ENCODE peak calls at places on chromosomes 11 and 22, in eight cellular contexts. M is heart left ventricle, Q is A549, E is HepG2, K is fibroblast of lung, V is sigmoid colon, C is tibial artery, Z is DND-41. D is an unnamed sample.

GRCh38 chr11:116427903-116428637 is 344.7 kb downstream of the BUD13 start:
- DNase-seq in V (no peak), Q (no peak), M (no peak), K (no peak), Z (no peak), E (peak; percentile 95), C (no peak), D (no peak)

GRCh38 chr11:37905707-37906417 is 1307.8 kb upstream of the RAG2 start:
- DNase-seq in M (no peak), Z (no peak), E (no peak), Q (no peak), C (no peak), K (no peak), V (no peak), D (peak; percentile 26)

GRCh38 chr11:90453525-90453924 is 230.7 kb upstream of the CHORDC1 start:
- DNase-seq in V (no peak), M (no peak), C (no peak), K (no peak), Q (no peak), E (no peak), Z (no peak), D (no peak)

GRCh38 chr11:3970101-3970500 is 114.6 kb downstream of the STIM1 start:
- DNase-seq in C (no peak), V (no peak), Q (no peak), K (no peak), Z (no peak), E (no peak), M (no peak), D (no peak)

GRCh38 chr22:27802389-27803079 is 978 bp upstream of the MN1 start:
- DNase-seq in C (no peak), K (no peak), E (no peak), M (peak; percentile 65), Q (no peak), V (no peak), Z (no peak), D (no peak)

GRCh38 chr22:27139935-27140493 is 482.6 kb downstream of the MIAT start:
- DNase-seq in Z (no peak), C (peak; percentile 58), M (no peak), E (no peak), K (peak; percentile 60), Q (peak; percentile 45), V (peak; percentile 75), D (peak; percentile 39)

GRCh38 chr11:84817998-84818397 is 809.1 kb downstream of the DLG2 start:
- DNase-seq in E (no peak), Q (no peak), V (no peak), Z (no peak), K (peak; percentile 17), M (no peak), C (no peak), D (peak; percentile 27)

GRCh38 chr11:67369801-67370284 is 3.6 kb downstream of the CLCF1 start:
- DNase-seq in E (no peak), K (no peak), C (no peak), Z (no peak), Q (no peak), V (peak; percentile 80), M (no peak), D (no peak)

GRCh38 chr11:56331861-56332491 is 13.9 kb upstream of the OR8K1 start:
- DNase-seq in C (no peak), V (no peak), Z (no peak), K (no peak), M (peak; percentile 53), E (no peak), Q (no peak), D (no peak)

GRCh38 chr11:15568440-15568839 is 453.7 kb downstream of the INSC start:
- DNase-seq in E (no peak), M (no peak), C (no peak), Q (no peak), K (no peak), V (no peak), Z (no peak), D (no peak)

GRCh38 chr11:134679592-134679991 is 267.6 kb upstream of the B3GAT1 start:
- DNase-seq in K (no peak), Q (no peak), E (no peak), V (peak; percentile 29), M (no peak), Z (no peak), C (no peak), D (no peak)

GRCh38 chr22:40920526-40920925 is 30.7 kb upstream of the RBX1 start:
- DNase-seq in C (no peak), M (no peak), V (no peak), E (no peak), Z (no peak), K (no peak), Q (no peak), D (no peak)

GRCh38 chr22:50626856-50627451 is 998 bp downstream of the ARSA start:
- DNase-seq in Q (no peak), C (no peak), E (no peak), K (no peak), V (peak; percentile 70), M (no peak), Z (no peak), D (no peak)

DNA sequence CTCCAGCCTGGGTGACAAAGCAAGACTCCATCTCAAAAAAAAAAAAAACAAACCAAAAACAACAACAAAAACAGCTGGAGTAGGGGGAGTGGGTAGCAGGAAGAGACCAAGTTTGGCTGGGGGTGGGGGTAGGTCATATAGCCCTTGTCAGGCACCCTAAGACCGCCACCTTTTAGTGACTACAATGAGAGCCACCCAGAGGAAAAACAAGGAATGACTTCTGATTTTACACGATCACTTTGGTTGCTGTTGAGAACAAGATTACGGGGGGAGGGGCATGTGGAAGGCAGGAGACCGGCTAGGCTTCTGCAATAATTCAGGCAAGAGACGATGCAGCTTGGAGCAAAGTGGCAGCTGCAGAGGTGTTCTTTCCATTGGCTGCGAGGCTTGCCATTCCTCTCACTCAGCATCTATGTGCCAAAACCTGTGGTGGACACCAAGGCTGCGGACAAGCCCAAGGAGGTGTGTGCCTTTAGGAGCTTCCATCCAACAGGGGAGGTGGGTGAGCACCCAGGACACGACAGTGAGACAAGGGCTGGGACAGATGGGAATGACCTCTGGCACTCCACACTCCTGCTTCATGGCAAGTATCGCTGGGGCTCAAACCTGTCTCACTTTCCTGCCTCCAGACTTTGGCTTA is 1.7 kb downstream of the RPS19BP1 start:
- DNase-seq in V (no peak), K (peak; percentile 54), Q (no peak), Z (peak; percentile 43), C (no peak), M (no peak), E (peak; percentile 57), D (peak; percentile 24)
- TF ChIP-seq CTCF in V (no peak), K (peak; percentile 27), Q (no peak), Z (peak; percentile 46), C (no peak), M (no peak), E (peak; percentile 21), D (peak; percentile 31)

DNA sequence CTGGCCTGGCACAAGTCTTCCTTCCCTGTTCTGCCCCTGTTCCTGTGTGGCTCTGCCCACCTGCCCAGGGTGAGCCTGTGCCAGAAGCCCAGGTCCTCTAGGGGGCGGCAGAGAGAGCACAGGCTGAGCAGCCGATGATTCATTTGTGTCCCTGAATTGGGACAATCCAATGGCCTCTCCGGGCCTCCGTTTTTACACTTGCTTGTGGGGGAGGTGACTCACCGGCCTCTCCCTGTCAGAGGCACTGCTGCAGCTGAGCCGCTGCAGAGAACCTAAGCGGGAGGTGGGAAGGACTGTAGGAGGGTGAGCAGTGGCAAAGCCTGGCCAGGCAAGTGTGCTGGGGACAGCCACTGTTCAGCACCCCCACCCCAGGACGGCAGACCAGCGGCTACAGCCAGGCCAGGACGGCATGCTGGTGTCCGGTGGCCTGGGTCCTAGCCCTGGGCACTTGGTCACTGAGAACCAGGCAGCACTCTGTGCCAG is 65.2 kb upstream of the LMO1 start:
- DNase-seq in Z (peak; percentile 65), C (peak; percentile 50), Q (peak; percentile 97), K (peak; percentile 72), E (peak; percentile 75), V (peak; percentile 78), M (peak; percentile 84), D (peak; percentile 90)
- H3K27ac ChIP-seq in Z (no peak overlapping the region), C (no peak overlapping the region), Q (peak overlapping the region; percentile 83), K (no peak overlapping the region), E (no peak overlapping the region), V (no peak overlapping the region), M (no peak overlapping the region), D (no peak overlapping the region)

GRCh38 chr22:31040542-31041398 is 40.3 kb upstream of the SMTN start:
- DNase-seq in Q (no peak), Z (no peak), M (no peak), K (no peak), E (no peak), V (peak; percentile 67), C (no peak), D (no peak)

GRCh38 chr22:31038686-31039085 is 42.4 kb upstream of the SMTN start:
- DNase-seq in K (no peak), V (no peak), Z (no peak), M (no peak), C (no peak), E (no peak), Q (no peak), D (no peak)

GRCh38 chr22:31039393-31039792 is 41.7 kb upstream of the SMTN start:
- DNase-seq in M (no peak), C (no peak), V (peak; percentile 86), K (peak; percentile 88), Z (no peak), Q (no peak), E (peak; percentile 41), D (no peak)

DNA sequence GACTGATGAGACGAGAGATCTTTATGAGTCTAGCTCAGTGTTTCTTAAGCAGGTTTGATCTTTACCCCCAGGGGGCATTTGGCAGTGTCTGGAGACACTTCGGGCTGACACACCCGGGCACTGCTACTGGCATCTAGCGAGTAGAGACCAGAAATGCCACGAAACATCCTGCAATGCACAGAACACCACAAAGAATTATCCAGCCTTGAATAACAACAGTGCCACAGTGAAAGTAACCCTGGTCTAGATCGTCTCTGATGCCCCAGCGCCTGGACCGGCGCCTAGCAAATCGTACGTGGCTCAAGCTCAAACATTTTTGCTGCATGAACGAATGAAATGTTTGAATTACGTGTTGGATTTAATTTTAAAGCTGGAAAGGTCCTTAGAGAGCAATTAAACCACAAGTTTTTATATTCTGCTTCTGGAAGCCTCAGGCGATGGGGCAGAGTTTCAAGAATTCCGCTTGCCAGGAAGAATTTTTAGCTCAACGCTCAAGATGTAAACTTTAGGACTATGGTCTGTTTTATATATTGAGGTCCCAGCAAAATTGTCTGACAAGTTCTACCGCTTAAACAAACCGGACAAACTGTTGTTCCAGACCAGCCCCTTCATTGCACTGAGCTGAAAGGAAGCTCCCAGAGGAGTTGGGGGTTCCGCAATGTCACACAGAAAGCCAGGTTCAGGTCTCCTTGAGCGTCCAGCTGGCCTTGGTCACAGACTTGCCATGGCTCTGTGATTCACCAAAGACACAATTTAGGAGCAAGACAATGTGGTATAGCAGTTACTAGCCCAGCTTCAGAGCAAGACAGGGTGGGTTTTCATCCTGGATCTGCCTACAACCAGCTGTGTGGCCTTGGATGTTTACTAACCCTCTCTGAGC is 44.2 kb upstream of the SMTN start:
- DNase-seq in M (no peak), V (peak; percentile 90), Z (peak; percentile 8), K (peak; percentile 65), C (peak; percentile 42), E (no peak), Q (no peak), D (peak; percentile 40)
- TF ChIP-seq CTCF in M (no peak), V (no peak), Z (peak; percentile 4), K (no peak), C (no peak), E (no peak), Q (peak; percentile 9), D (no peak)

DNA sequence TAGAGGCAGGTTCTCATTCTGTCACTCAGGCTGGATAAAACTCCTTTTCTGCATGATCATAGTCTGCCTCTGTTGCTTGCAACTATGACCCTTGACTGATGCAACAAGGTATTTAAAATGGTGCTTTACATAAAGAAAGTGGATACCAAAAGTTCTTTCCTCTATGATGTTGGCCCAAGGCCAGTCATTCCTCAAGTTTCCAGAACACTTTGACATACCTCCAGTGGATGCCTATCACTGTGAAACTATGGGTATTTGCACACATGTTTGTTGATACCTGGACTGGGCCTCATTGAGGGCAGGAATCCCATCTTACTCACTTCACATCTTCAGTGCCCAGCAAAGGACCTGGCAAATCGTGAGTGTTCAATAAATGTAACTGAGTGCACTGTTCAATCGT is 159.0 kb upstream of the ZC3H12C start:
- DNase-seq in C (no peak), K (no peak), V (no peak), Z (no peak), E (no peak), M (no peak), Q (no peak), D (no peak)
- H3K27ac ChIP-seq in C (no peak overlapping the region), K (no peak overlapping the region), V (no peak overlapping the region), Z (no peak overlapping the region), E (no peak overlapping the region), M (no peak overlapping the region), Q (no peak overlapping the region), D (no peak overlapping the region)